ENCODE peak calls at places on chromosomes 16 and 17, in nine cellular contexts. E, W, M, U, B, Q, Y, S and K are unnamed samples.

GRCh38 chr16:67169642-67170167 is 633 bp upstream of the NOL3 start:
- DNase-seq in Q (no peak), Y (no peak), B (peak; percentile 40), M (no peak), U (no peak), E (peak; percentile 56), W (no peak), S (peak; percentile 41), K (peak; percentile 51)

GRCh38 chr16:2299121-2299914 is 31.4 kb upstream of the RNPS1 start:
- DNase-seq in M (no peak), U (no peak), B (no peak), S (no peak), W (no peak), E (no peak), Y (no peak), Q (no peak), K (no peak)

GRCh38 chr17:46733837-46734516 is 84.5 kb downstream of the WNT3 start:
- DNase-seq in Q (peak; percentile 36), E (no peak), U (no peak), S (no peak), Y (no peak), M (no peak), B (no peak), W (no peak), K (no peak)

GRCh38 chr16:15671530-15672117 is 21.6 kb downstream of the NDE1 start:
- DNase-seq in B (no peak), W (no peak), U (no peak), M (no peak), E (no peak), Y (no peak), S (no peak), Q (no peak), K (no peak)

GRCh38 chr17:50947844-50948514 is 81.8 kb upstream of the TOB1 start:
- DNase-seq in M (no peak), W (peak; percentile 76), Y (no peak), E (no peak), Q (no peak), S (no peak), B (peak; percentile 26), U (no peak), K (no peak)

GRCh38 chr16:54432481-54433229 is 146.1 kb upstream of the IRX3 start:
- DNase-seq in U (no peak), M (no peak), E (no peak), W (no peak), Q (no peak), S (no peak), Y (no peak), B (no peak), K (no peak)

GRCh38 chr16:30907064-30907463 is 10.7 kb downstream of the CTF1 start:
- DNase-seq in W (no peak), U (no peak), Q (no peak), E (no peak), B (no peak), M (no peak), Y (no peak), S (no peak), K (no peak)

GRCh38 chr17:38897671-38898290 is 27.6 kb upstream of the LASP1NB start:
- DNase-seq in U (no peak), Q (no peak), M (no peak), E (no peak), B (peak; percentile 69), Y (no peak), W (peak; percentile 50), S (no peak), K (no peak)

GRCh38 chr17:40564883-40565744 is at the start of gene CCR7:
- DNase-seq in B (no peak), W (no peak), S (peak; percentile 81), Q (no peak), M (no peak), Y (peak; percentile 76), E (no peak), U (peak; percentile 73), K (peak; percentile 7)

GRCh38 chr17:44557653-44558285 is 485 bp downstream of the FZD2 start:
- DNase-seq in U (no peak), W (no peak), Y (no peak), E (peak; percentile 67), S (peak; percentile 11), B (peak; percentile 43), Q (peak; percentile 81), M (peak; percentile 29), K (peak; percentile 62)

GRCh38 chr16:68782198-68783174 is 45.4 kb downstream of the CDH1 start:
- DNase-seq in S (no peak), U (no peak), W (no peak), M (peak; percentile 7), Q (no peak), Y (no peak), B (no peak), E (no peak), K (no peak)

GRCh38 chr17:71423871-71424546 is 696.8 kb upstream of the SOX9 start:
- DNase-seq in Q (peak; percentile 56), S (no peak), B (no peak), E (peak; percentile 12), Y (no peak), W (peak; percentile 59), M (no peak), U (no peak), K (peak; percentile 78)

GRCh38 chr16:76193851-76194620 is 83.2 kb upstream of the CNTNAP4 start:
- DNase-seq in B (no peak), M (no peak), Y (no peak), S (no peak), E (peak; percentile 1), W (no peak), U (no peak), Q (peak; percentile 26), K (peak; percentile 27)

GRCh38 chr16:12688972-12689850 is 114.5 kb downstream of the CPPED1 start:
- DNase-seq in E (no peak), M (no peak), B (no peak), Q (no peak), W (no peak), U (no peak), Y (no peak), S (no peak), K (no peak)

GRCh38 chr17:33962857-33963655 is 292.0 kb upstream of the CCL2 start:
- DNase-seq in Y (no peak), E (no peak), S (no peak), M (no peak), B (no peak), U (no peak), W (no peak), Q (no peak), K (no peak)

GRCh38 chr17:55285340-55286301 is 20.9 kb downstream of the HLF start:
- DNase-seq in S (no peak), Y (no peak), U (no peak), B (peak; percentile 51), W (no peak), M (no peak), Q (peak; percentile 81), E (peak; percentile 93), K (no peak)

GRCh38 chr16:3182608-3183444 is 5.2 kb upstream of the OR1F1 start:
- DNase-seq in S (no peak), M (peak; percentile 18), Q (peak; percentile 39), Y (no peak), E (peak; percentile 57), W (peak; percentile 60), B (peak; percentile 37), U (no peak), K (peak; percentile 89)

GRCh38 chr17:75135452-75135851 is 3.9 kb upstream of the NT5C start:
- DNase-seq in Y (no peak), Q (no peak), E (no peak), W (no peak), S (no peak), B (no peak), U (no peak), M (no peak), K (no peak)

GRCh38 chr17:27598337-27599050 is 32.5 kb upstream of the LGALS9 start:
- DNase-seq in U (no peak), Q (no peak), M (no peak), E (no peak), B (no peak), S (no peak), W (no peak), Y (no peak), K (no peak)

GRCh38 chr17:81514735-81515529 is 2.3 kb upstream of the ACTG1 start:
- DNase-seq in B (peak; percentile 81), M (peak; percentile 68), E (peak; percentile 90), S (peak; percentile 63), W (peak; percentile 93), Y (peak; percentile 47), Q (peak; percentile 92), U (peak; percentile 29), K (peak; percentile 93)

GRCh38 chr16:66277311-66278070 is 89.0 kb upstream of the CDH5 start:
- DNase-seq in E (no peak), B (no peak), Q (no peak), W (no peak), Y (no peak), S (no peak), U (no peak), M (no peak), K (no peak)

GRCh38 chr16:5323284-5323683 is 225.7 kb upstream of the EEF2KMT start:
- DNase-seq in Q (no peak), Y (no peak), U (no peak), M (no peak), E (no peak), B (no peak), W (no peak), S (no peak), K (no peak)

GRCh38 chr16:87496101-87496801 is 3.4 kb upstream of the ZCCHC14 start:
- DNase-seq in W (no peak), U (no peak), E (no peak), M (no peak), B (no peak), S (no peak), Q (no peak), Y (peak; percentile 29), K (no peak)

GRCh38 chr16:86354641-86355040 is 155.7 kb upstream of the FOXF1 start:
- DNase-seq in Y (no peak), W (no peak), U (no peak), S (no peak), M (no peak), B (no peak), Q (peak; percentile 81), E (peak; percentile 78), K (no peak)

GRCh38 chr17:50443492-50444051 is 17.6 kb downstream of the ACSF2 start:
- DNase-seq in M (no peak), S (no peak), U (no peak), W (peak; percentile 43), Q (no peak), Y (no peak), E (peak; percentile 40), B (no peak), K (no peak)